ENCODE peak calls at places on chromosome 18, in four cellular contexts. One of them, this sample, is unnamed.

GRCh38 chr18:48572402-48573126 is 33.7 kb downstream of the CTIF start:
- DNase-seq in K562: no peak
- DNase-seq in GM12878: no peak
- DNase-seq in endothelial cell of umbilical vein: no peak
- DNase-seq in this sample: no peak

GRCh38 chr18:55320399-55321255 is 267.4 kb downstream of the TCF4 start:
- DNase-seq in endothelial cell of umbilical vein: peak; percentile 24
- DNase-seq in GM12878: no peak
- DNase-seq in K562: no peak
- DNase-seq in this sample: peak; percentile 48

GRCh38 chr18:34913837-34914755 is 127.1 kb upstream of the MAPRE2 start:
- DNase-seq in K562: no peak
- DNase-seq in endothelial cell of umbilical vein: peak; percentile 49
- DNase-seq in GM12878: no peak
- DNase-seq in this sample: peak; percentile 72

GRCh38 chr18:12376034-12376717 is 851 bp downstream of the AFG3L2 start:
- DNase-seq in K562: peak; percentile 60
- DNase-seq in GM12878: no peak
- DNase-seq in endothelial cell of umbilical vein: peak; percentile 47
- DNase-seq in this sample: no peak

GRCh38 chr18:3995476-3996102 is 459.5 kb downstream of the DLGAP1 start:
- DNase-seq in K562: peak; percentile 84
- DNase-seq in GM12878: peak; percentile 38
- DNase-seq in endothelial cell of umbilical vein: peak; percentile 78
- DNase-seq in this sample: peak; percentile 82

GRCh38 chr18:37511933-37512332 is 53.7 kb downstream of the CELF4 start:
- DNase-seq in GM12878: no peak
- DNase-seq in K562: no peak
- DNase-seq in endothelial cell of umbilical vein: no peak
- DNase-seq in this sample: no peak

GRCh38 chr18:25743661-25744151 is 346.7 kb downstream of the SS18 start:
- DNase-seq in endothelial cell of umbilical vein: no peak
- DNase-seq in GM12878: no peak
- DNase-seq in K562: no peak
- DNase-seq in this sample: no peak

GRCh38 chr18:3790702-3791101 is 340.7 kb downstream of the TGIF1 start:
- DNase-seq in GM12878: peak; percentile 15
- DNase-seq in endothelial cell of umbilical vein: peak; percentile 83
- DNase-seq in K562: peak; percentile 9
- DNase-seq in this sample: no peak

GRCh38 chr18:62531931-62532330 is 9.1 kb downstream of the ZCCHC2 start:
- DNase-seq in endothelial cell of umbilical vein: no peak
- DNase-seq in K562: no peak
- DNase-seq in GM12878: no peak
- DNase-seq in this sample: no peak

GRCh38 chr18:28804512-28805214 is 627.7 kb upstream of the CDH2 start:
- DNase-seq in GM12878: no peak
- DNase-seq in K562: no peak
- DNase-seq in endothelial cell of umbilical vein: no peak
- DNase-seq in this sample: no peak

GRCh38 chr18:72700961-72701710 is 157.0 kb upstream of the CBLN2 start:
- DNase-seq in endothelial cell of umbilical vein: no peak
- DNase-seq in K562: peak; percentile 0
- DNase-seq in GM12878: no peak
- DNase-seq in this sample: peak; percentile 14

GRCh38 chr18:2918761-2919550 is 72.2 kb downstream of the EMILIN2 start:
- DNase-seq in GM12878: no peak
- DNase-seq in K562: no peak
- DNase-seq in endothelial cell of umbilical vein: no peak
- DNase-seq in this sample: no peak

GRCh38 chr18:44823782-44824181 is 143.1 kb downstream of the SETBP1 start:
- DNase-seq in K562: no peak
- DNase-seq in GM12878: no peak
- DNase-seq in endothelial cell of umbilical vein: peak; percentile 6
- DNase-seq in this sample: peak; percentile 29

GRCh38 chr18:22183647-22184161 is 14.3 kb downstream of the GATA6 start:
- DNase-seq in GM12878: no peak
- DNase-seq in endothelial cell of umbilical vein: no peak
- DNase-seq in K562: no peak
- DNase-seq in this sample: no peak

GRCh38 chr18:22185723-22186386 is 16.5 kb downstream of the GATA6 start:
- DNase-seq in endothelial cell of umbilical vein: peak; percentile 21
- DNase-seq in K562: no peak
- DNase-seq in GM12878: no peak
- DNase-seq in this sample: no peak

GRCh38 chr18:22185298-22185697 is 15.9 kb downstream of the GATA6 start:
- DNase-seq in endothelial cell of umbilical vein: peak; percentile 21
- DNase-seq in K562: no peak
- DNase-seq in GM12878: no peak
- DNase-seq in this sample: no peak

GRCh38 chr18:22188551-22189267 is 19.3 kb downstream of the GATA6 start:
- DNase-seq in GM12878: no peak
- DNase-seq in K562: no peak
- DNase-seq in endothelial cell of umbilical vein: peak; percentile 51
- DNase-seq in this sample: no peak

DNA sequence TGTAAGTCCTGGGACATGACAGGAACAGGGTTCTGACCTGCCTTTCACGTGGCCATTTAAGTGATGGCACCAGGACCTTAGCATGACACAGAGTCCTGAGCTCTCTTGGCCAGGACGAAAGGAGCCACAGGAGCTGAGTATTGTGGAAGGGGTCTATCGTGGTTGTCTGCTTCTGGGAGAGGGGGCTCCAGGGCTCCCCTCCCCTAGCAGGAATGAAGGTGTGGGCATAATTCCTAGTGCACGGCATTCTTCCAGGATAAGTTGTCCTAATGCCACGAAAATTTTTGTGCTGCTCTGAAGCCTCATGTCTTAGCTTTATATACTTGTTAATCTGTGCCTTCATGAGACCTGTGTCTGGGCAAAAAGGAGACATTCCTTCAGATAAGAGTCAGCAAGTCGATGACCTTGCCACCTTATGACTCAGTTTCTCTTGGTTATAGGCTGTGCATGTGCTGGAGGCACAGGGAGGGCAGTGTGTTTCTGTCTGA is 17.1 kb downstream of the GATA6 start:
- DNase-seq in K562: no peak
- DNase-seq in GM12878: no peak
- DNase-seq in endothelial cell of umbilical vein: peak; percentile 40
- DNase-seq in this sample: no peak
- TF ChIP-seq FOS in K562: no peak
- TF ChIP-seq FOS in GM12878: no peak
- TF ChIP-seq FOS in endothelial cell of umbilical vein: no peak
- TF ChIP-seq FOS in this sample: no peak

DNA sequence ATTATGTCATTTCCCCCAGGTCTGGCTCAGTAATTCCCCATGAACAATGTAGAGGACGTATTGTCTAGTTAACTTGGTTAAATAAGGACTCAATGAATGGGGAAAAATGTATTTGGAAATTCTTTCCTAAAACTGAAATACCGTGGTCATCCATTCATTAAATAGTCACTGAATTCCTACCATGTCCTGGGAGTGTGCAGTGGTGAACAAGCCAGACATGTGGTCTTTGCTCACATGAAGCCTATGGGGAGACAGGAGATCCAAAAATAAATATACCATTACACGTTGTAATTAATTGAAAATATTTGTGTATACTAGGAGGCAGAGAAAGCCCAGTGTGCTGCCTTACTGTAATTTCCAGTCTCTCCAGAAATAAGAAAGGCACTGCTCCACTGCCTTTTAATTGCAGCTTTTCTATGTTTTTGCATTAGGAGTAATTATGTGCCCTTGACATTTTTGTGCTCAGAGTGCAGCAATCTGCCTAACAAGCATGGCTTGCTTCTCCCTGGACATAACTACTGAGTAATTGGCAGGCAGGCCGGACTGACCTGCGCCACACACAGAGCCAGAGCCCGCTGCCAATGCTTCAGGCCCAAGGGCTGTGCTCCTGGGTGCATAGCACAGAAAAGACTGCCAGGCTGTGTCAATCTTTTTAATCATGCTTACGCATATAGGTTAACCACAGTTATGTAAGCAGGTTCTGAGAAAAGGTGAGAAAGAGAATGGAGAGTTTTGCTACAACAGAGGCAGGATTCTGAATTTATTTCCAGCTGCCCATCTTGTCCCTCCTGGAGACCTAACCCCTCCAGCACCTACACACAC is 22.2 kb upstream of the TTC39C start:
- DNase-seq in K562: no peak
- DNase-seq in endothelial cell of umbilical vein: no peak
- DNase-seq in GM12878: no peak
- DNase-seq in this sample: peak; percentile 38
- TF ChIP-seq FOS in K562: no peak
- TF ChIP-seq FOS in endothelial cell of umbilical vein: no peak
- TF ChIP-seq FOS in GM12878: no peak
- TF ChIP-seq FOS in this sample: no peak

DNA sequence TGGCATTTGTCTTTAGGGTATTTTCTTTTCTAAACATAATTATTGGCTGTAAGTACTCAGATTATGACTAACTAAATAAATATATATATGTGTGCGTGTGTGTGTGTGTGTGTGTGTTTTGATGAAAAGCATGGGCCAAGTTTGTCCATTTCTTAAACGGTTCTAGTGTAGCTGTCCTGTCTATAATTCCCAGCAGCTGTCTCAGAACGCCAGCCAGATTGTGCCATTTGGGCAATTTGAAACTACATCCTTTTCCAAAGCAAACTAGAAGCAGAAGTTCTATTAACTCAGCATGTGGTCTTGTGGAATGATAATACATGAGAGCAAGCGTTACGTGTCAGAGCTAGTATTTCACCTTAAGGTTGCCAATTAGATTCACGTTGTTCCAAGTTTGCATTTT is 1.7 kb downstream of the ARHGAP28 start:
- DNase-seq in endothelial cell of umbilical vein: peak; percentile 71
- DNase-seq in K562: no peak
- DNase-seq in GM12878: no peak
- DNase-seq in this sample: peak; percentile 94
- TF ChIP-seq FOS in endothelial cell of umbilical vein: no peak
- TF ChIP-seq FOS in K562: no peak
- TF ChIP-seq FOS in GM12878: no peak
- TF ChIP-seq FOS in this sample: no peak

GRCh38 chr18:79458917-79459803 is 63.4 kb downstream of the NFATC1 start:
- DNase-seq in endothelial cell of umbilical vein: peak; percentile 54
- DNase-seq in K562: no peak
- DNase-seq in GM12878: no peak
- DNase-seq in this sample: no peak
- TF ChIP-seq FOS in endothelial cell of umbilical vein: no peak
- TF ChIP-seq FOS in K562: no peak
- TF ChIP-seq FOS in GM12878: no peak
- TF ChIP-seq FOS in this sample: no peak

GRCh38 chr18:75827781-75828274 is 400.3 kb upstream of the SMIM21 start:
- DNase-seq in K562: no peak
- DNase-seq in endothelial cell of umbilical vein: no peak
- DNase-seq in GM12878: no peak
- DNase-seq in this sample: no peak
- TF ChIP-seq FOS in K562: no peak
- TF ChIP-seq FOS in endothelial cell of umbilical vein: no peak
- TF ChIP-seq FOS in GM12878: no peak
- TF ChIP-seq FOS in this sample: no peak

GRCh38 chr18:50287441-50288347 is at the start of gene CXXC1:
- DNase-seq in GM12878: peak; percentile 99
- DNase-seq in K562: peak; percentile 97
- DNase-seq in endothelial cell of umbilical vein: peak; percentile 100
- DNase-seq in this sample: peak; percentile 100

GRCh38 chr18:50286391-50287027 is 983 bp downstream of the CXXC1 start:
- DNase-seq in GM12878: no peak
- DNase-seq in endothelial cell of umbilical vein: no peak
- DNase-seq in K562: peak; percentile 77
- DNase-seq in this sample: peak; percentile 29

GRCh38 chr18:50285631-50286321 is 1.7 kb downstream of the CXXC1 start:
- DNase-seq in K562: no peak
- DNase-seq in endothelial cell of umbilical vein: no peak
- DNase-seq in GM12878: no peak
- DNase-seq in this sample: no peak

GRCh38 chr18:50287028-50287440 is 458 bp downstream of the CXXC1 start:
- DNase-seq in GM12878: no peak
- DNase-seq in K562: no peak
- DNase-seq in endothelial cell of umbilical vein: no peak
- DNase-seq in this sample: no peak

GRCh38 chr18:50289103-50289433 is 1.6 kb upstream of the CXXC1 start:
- DNase-seq in GM12878: no peak
- DNase-seq in endothelial cell of umbilical vein: no peak
- DNase-seq in K562: no peak
- DNase-seq in this sample: no peak
- TF ChIP-seq FOS in GM12878: no peak
- TF ChIP-seq FOS in endothelial cell of umbilical vein: no peak
- TF ChIP-seq FOS in K562: no peak
- TF ChIP-seq FOS in this sample: no peak

DNA sequence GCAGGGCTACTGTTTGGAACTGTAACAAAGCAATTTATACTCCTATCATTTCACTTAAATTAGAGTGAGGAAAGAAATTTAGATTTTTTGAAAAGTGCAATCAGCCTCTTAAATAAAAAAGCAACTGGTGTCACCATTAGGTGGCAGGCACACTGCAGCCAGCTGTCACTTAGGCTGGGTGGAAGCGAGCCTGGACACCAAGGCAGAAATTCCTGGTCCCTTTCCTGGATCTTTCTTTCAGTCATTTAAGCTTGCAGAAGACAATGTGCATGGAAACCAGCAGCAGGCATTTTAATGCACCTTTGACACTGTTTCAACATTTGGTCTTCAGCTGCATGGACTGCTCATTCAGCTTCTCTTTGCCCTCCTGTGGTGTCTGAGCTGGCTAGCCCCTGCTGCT is 61.0 kb downstream of the AQP4 start:
- DNase-seq in endothelial cell of umbilical vein: no peak
- DNase-seq in GM12878: no peak
- DNase-seq in K562: no peak
- DNase-seq in this sample: no peak
- TF ChIP-seq FOS in endothelial cell of umbilical vein: no peak
- TF ChIP-seq FOS in GM12878: no peak
- TF ChIP-seq FOS in K562: no peak
- TF ChIP-seq FOS in this sample: no peak

GRCh38 chr18:50879302-50880107 is 587 bp downstream of the ME2 start:
- DNase-seq in endothelial cell of umbilical vein: peak; percentile 64
- DNase-seq in GM12878: no peak
- DNase-seq in K562: peak; percentile 44
- DNase-seq in this sample: peak; percentile 38
- TF ChIP-seq FOS in endothelial cell of umbilical vein: no peak
- TF ChIP-seq FOS in GM12878: no peak
- TF ChIP-seq FOS in K562: no peak
- TF ChIP-seq FOS in this sample: no peak